ENCODE peak calls at places on chromosome 9, in eight cellular contexts. R is HT1080; U is activated CD8-positive, alpha-beta memory T cell treated with anti-CD3 and anti-CD28 coated beads, Interleukin-2, amount 50 U/mL, for 48 hours; X is OCI-M1; S is memory B cell; G is right cardiac atrium; F is BJ; Y is GM12892. L is an unnamed sample.

GRCh38 chr9:16512281-16512680 is 358.2 kb downstream of the BNC2 start:
- DNase-seq in X (no peak), S (no peak), Y (no peak), R (no peak), F (no peak), U (no peak), G (no peak), L (no peak)

GRCh38 chr9:130963337-130963908 is 24.4 kb upstream of the FIBCD1 start:
- DNase-seq in R (no peak), U (no peak), F (no peak), G (no peak), X (no peak), S (no peak), Y (no peak), L (no peak)

GRCh38 chr9:98793031-98793430 is 3.3 kb downstream of the ANKS6 start:
- DNase-seq in R (no peak), F (no peak), Y (no peak), G (no peak), S (no peak), U (peak; percentile 23), X (no peak), L (no peak)

GRCh38 chr9:124197177-124198095 is 60.3 kb upstream of the NEK6 start:
- DNase-seq in X (peak; percentile 91), U (peak; percentile 50), G (peak; percentile 56), Y (peak; percentile 49), R (no peak), F (no peak), S (peak; percentile 72), L (peak; percentile 81)

GRCh38 chr9:98121096-98121495 is 2.1 kb upstream of the TRIM14 start:
- DNase-seq in F (no peak), S (no peak), R (no peak), X (peak; percentile 31), U (no peak), G (no peak), Y (no peak), L (no peak)

GRCh38 chr9:24939099-24939850 is 393.6 kb upstream of the IZUMO3 start:
- DNase-seq in U (no peak), F (no peak), G (no peak), R (no peak), Y (no peak), S (no peak), X (no peak), L (no peak)

GRCh38 chr9:131851414-131851813 is 111.5 kb upstream of the RAPGEF1 start:
- DNase-seq in F (no peak), R (no peak), X (no peak), U (no peak), S (no peak), Y (no peak), G (no peak), L (no peak)

GRCh38 chr9:95504053-95504963 is 12.5 kb downstream of the PTCH1 start:
- DNase-seq in S (no peak), X (no peak), R (peak; percentile 17), F (no peak), G (peak; percentile 59), Y (peak; percentile 32), U (no peak), L (no peak)

GRCh38 chr9:14985419-14985818 is 75.2 kb upstream of the FREM1 start:
- DNase-seq in F (no peak), X (no peak), Y (no peak), S (no peak), R (peak; percentile 40), U (no peak), G (no peak), L (no peak)

GRCh38 chr9:96524045-96524444 is 74.1 kb downstream of the HABP4 start:
- DNase-seq in R (no peak), F (no peak), Y (no peak), G (no peak), X (no peak), S (no peak), U (no peak), L (no peak)

GRCh38 chr9:131393622-131394463 is at the start of gene PRRC2B:
- DNase-seq in G (peak; percentile 95), F (no peak), S (peak; percentile 82), R (peak; percentile 48), X (peak; percentile 93), Y (peak; percentile 91), U (peak; percentile 93), L (peak; percentile 96)

GRCh38 chr9:134875376-134875775 is 5.2 kb upstream of the FCN2 start:
- DNase-seq in F (no peak), R (no peak), S (no peak), X (no peak), G (no peak), U (no peak), Y (no peak), L (no peak)

GRCh38 chr9:108756746-108757490 is 98.9 kb downstream of the ACTL7B start:
- DNase-seq in R (no peak), F (no peak), Y (no peak), U (no peak), X (peak; percentile 3), S (no peak), G (no peak), L (no peak)

L was measured in posterior vena cava.